ENCODE peak calls at places on chromosomes 6 and 20, in seven cellular contexts. F, G, C, Y, A, N and D are unnamed samples.

GRCh38 chr6:42090819-42091717 is 40.7 kb downstream of the TAF8 start:
- DNase-seq in Y (no peak), F (no peak), A (no peak), C (no peak), N (no peak), G (no peak), D (no peak)

GRCh38 chr6:40723967-40724366 is 136.8 kb upstream of the LRFN2 start:
- DNase-seq in Y (no peak), F (no peak), G (no peak), A (no peak), N (no peak), C (no peak), D (no peak)

GRCh38 chr6:137680678-137681346 is 186.2 kb upstream of the TNFAIP3 start:
- DNase-seq in Y (no peak), F (no peak), A (no peak), G (no peak), N (no peak), C (no peak), D (no peak)

GRCh38 chr20:35369804-35370203 is 42.0 kb downstream of the UQCC1 start:
- DNase-seq in C (no peak), F (no peak), N (no peak), A (no peak), G (peak), Y (no peak), D (no peak)

GRCh38 chr6:16741112-16742016 is 19.9 kb downstream of the ATXN1 start:
- DNase-seq in G (peak), F (no peak), A (no peak), C (no peak), N (no peak), Y (no peak), D (peak)

GRCh38 chr6:17988422-17988944 is 1.0 kb upstream of the KIF13A start:
- DNase-seq in N (no peak), Y (no peak), C (no peak), F (no peak), G (no peak), A (no peak), D (peak)

GRCh38 chr20:50012282-50013263 is 29.8 kb downstream of the SNAI1 start:
- DNase-seq in G (no peak), C (no peak), A (no peak), Y (no peak), F (no peak), N (no peak), D (peak)

GRCh38 chr6:11161031-11161966 is 49.8 kb upstream of the ERVFRD-1 start:
- DNase-seq in N (no peak), C (no peak), A (no peak), G (no peak), F (no peak), Y (no peak), D (peak)

GRCh38 chr6:87817226-87817625 is 115.2 kb upstream of the AKIRIN2 start:
- DNase-seq in F (no peak), G (no peak), A (no peak), N (no peak), Y (no peak), C (no peak), D (no peak)

GRCh38 chr20:61621381-61621780 is 369.3 kb downstream of the CDH4 start:
- DNase-seq in C (no peak), N (no peak), A (no peak), G (no peak), F (no peak), Y (no peak), D (no peak)

GRCh38 chr6:25484900-25485299 is 167.1 kb upstream of the SCGN start:
- DNase-seq in Y (no peak), C (no peak), N (no peak), F (no peak), G (no peak), A (no peak), D (no peak)

GRCh38 chr20:23920936-23921335 is 41.4 kb upstream of the CST5 start:
- DNase-seq in G (no peak), C (no peak), Y (no peak), F (no peak), A (no peak), N (no peak), D (no peak)

GRCh38 chr6:44072959-44073611 is 54.2 kb downstream of the MRPL14 start:
- DNase-seq in Y (peak), C (peak), G (no peak), A (peak), N (peak), F (no peak), D (peak)

GRCh38 chr6:52340603-52340880 is 21.4 kb upstream of the PAQR8 start:
- DNase-seq in A (no peak), G (no peak), C (no peak), Y (no peak), N (no peak), F (no peak), D (no peak)

GRCh38 chr20:38790210-38791053 is 15.1 kb upstream of the PPP1R16B start:
- DNase-seq in C (no peak), G (no peak), N (no peak), A (peak), F (no peak), Y (no peak), D (no peak)

GRCh38 chr20:45798935-45799642 is 7.3 kb downstream of the DNTTIP1 start:
- DNase-seq in C (peak), F (peak), N (peak), Y (no peak), A (peak), G (no peak), D (peak)

GRCh38 chr6:55293116-55293515 is 34.2 kb upstream of the GFRAL start:
- DNase-seq in Y (no peak), A (no peak), G (no peak), N (no peak), C (no peak), F (no peak), D (no peak)

GRCh38 chr6:74891358-74891811 is 314.5 kb downstream of the COL12A1 start:
- DNase-seq in G (peak), N (no peak), C (no peak), Y (peak), F (no peak), A (no peak), D (peak)

GRCh38 chr6:36699290-36699689 is 1.7 kb downstream of the RAB44 start:
- DNase-seq in N (no peak), F (no peak), Y (no peak), G (no peak), A (no peak), C (no peak), D (no peak)

GRCh38 chr6:110626442-110626841 is 150.0 kb upstream of the SLC22A16 start:
- DNase-seq in A (no peak), G (no peak), F (no peak), Y (no peak), N (no peak), C (no peak), D (no peak)

GRCh38 chr6:3585320-3585935 is 128.6 kb upstream of the SLC22A23 start:
- DNase-seq in A (no peak), G (peak), N (no peak), C (no peak), Y (no peak), F (no peak), D (no peak)

GRCh38 chr6:116381000-116381399 is 10.3 kb downstream of the DSE start:
- DNase-seq in A (no peak), G (no peak), C (no peak), N (no peak), Y (no peak), F (no peak), D (no peak)

GRCh38 chr6:38348366-38348765 is 291.4 kb downstream of the BTBD9 start:
- DNase-seq in A (no peak), C (no peak), G (no peak), F (no peak), Y (no peak), N (no peak), D (no peak)

GRCh38 chr6:16274519-16275229 is 36.3 kb downstream of the GMPR start:
- DNase-seq in C (no peak), N (no peak), Y (no peak), A (no peak), F (no peak), G (no peak), D (peak)

GRCh38 chr6:7673063-7673536 is 52.8 kb upstream of the BMP6 start:
- DNase-seq in C (no peak), G (no peak), Y (peak), A (no peak), N (peak), F (no peak), D (peak)

GRCh38 chr6:32154514-32155161 is 697 bp downstream of the PPT2 start:
- DNase-seq in N (peak), G (no peak), A (peak), F (peak), Y (peak), C (peak), D (peak)

GRCh38 chr20:35398660-35399144 is 13.1 kb downstream of the UQCC1 start:
- DNase-seq in N (no peak), C (no peak), F (no peak), G (no peak), Y (no peak), A (no peak), D (no peak)

GRCh38 chr6:128230267-128230989 is 290.0 kb downstream of the PTPRK start:
- DNase-seq in N (no peak), C (no peak), G (no peak), A (no peak), Y (no peak), F (no peak), D (peak)

GRCh38 chr6:24879351-24879750 is 56.4 kb downstream of the RIPOR2 start:
- DNase-seq in F (no peak), N (no peak), C (no peak), A (no peak), Y (no peak), G (no peak), D (no peak)

GRCh38 chr20:17725094-17725835 is 25.5 kb downstream of the BANF2 start:
- DNase-seq in C (no peak), G (no peak), F (no peak), A (no peak), N (peak), Y (no peak), D (no peak)

GRCh38 chr6:88573971-88574370 is 389.4 kb downstream of the RNGTT start:
- DNase-seq in F (no peak), N (no peak), Y (no peak), A (no peak), G (no peak), C (no peak), D (no peak)